ENCODE peak calls at places on chromosomes 2 and 18, in five cellular contexts. G is mesothelial cell of epicardium, U is NCI-H226, T is right atrium auricular region, Y is activated gamma-delta T cell treated with Interleukin-2 at 50 U/mL for 16 hours. V is an unnamed sample.

GRCh38 chr2:237863659-237864029 is 4.2 kb downstream of the RAMP1 start:
- DNase-seq in T (no peak), U (no peak), Y (no peak), G (no peak), V (no peak)

GRCh38 chr18:62781893-62782292 is 66.6 kb downstream of the PHLPP1 start:
- DNase-seq in G (no peak), U (peak; percentile 75), Y (no peak), T (no peak), V (no peak)

GRCh38 chr2:238640486-238640885 is 207.4 kb upstream of the TWIST2 start:
- DNase-seq in Y (no peak), G (no peak), U (no peak), T (peak; percentile 38), V (no peak)

GRCh38 chr18:47418746-47419145 is 167.3 kb upstream of the SKOR2 start:
- DNase-seq in Y (no peak), G (no peak), T (no peak), U (no peak), V (no peak)

GRCh38 chr2:189347540-189347939 is 93.7 kb upstream of the WDR75 start:
- DNase-seq in Y (no peak), U (peak; percentile 72), G (no peak), T (peak; percentile 71), V (no peak)

GRCh38 chr18:65091737-65092329 is 659.0 kb upstream of the CDH7 start:
- DNase-seq in U (no peak), Y (no peak), G (no peak), T (no peak), V (no peak)

GRCh38 chr2:151543898-151544297 is 134.2 kb downstream of the RIF1 start:
- DNase-seq in Y (no peak), G (no peak), T (no peak), U (no peak), V (no peak)

GRCh38 chr2:18924905-18925691 is 335.7 kb upstream of the NT5C1B start:
- DNase-seq in U (peak; percentile 47), T (no peak), Y (no peak), G (no peak), V (no peak)

GRCh38 chr2:70684846-70685622 is 83.0 kb downstream of the ADD2 start:
- DNase-seq in Y (no peak), U (no peak), G (no peak), T (no peak), V (no peak)

GRCh38 chr2:145411493-145411892 is 891.6 kb upstream of the ZEB2 start:
- DNase-seq in G (no peak), T (no peak), U (no peak), Y (no peak), V (no peak)

GRCh38 chr2:235170536-235171510 is 219.0 kb downstream of the SH3BP4 start:
- DNase-seq in T (no peak), U (peak; percentile 59), Y (no peak), G (no peak), V (no peak)

GRCh38 chr18:50631831-50632285 is 72.0 kb downstream of the MAPK4 start:
- DNase-seq in U (no peak), Y (no peak), T (no peak), G (no peak), V (no peak)

GRCh38 chr2:223759569-223760430 is 77.6 kb downstream of the AP1S3 start:
- DNase-seq in T (no peak), G (no peak), Y (no peak), U (peak; percentile 90), V (no peak)

GRCh38 chr2:164110518-164110917 is 374.7 kb upstream of the FIGN start:
- DNase-seq in U (no peak), T (no peak), Y (no peak), G (no peak), V (no peak)

GRCh38 chr2:106189764-106190468 is 4.2 kb downstream of the UXS1 start:
- DNase-seq in Y (no peak), T (no peak), U (no peak), G (no peak), V (no peak)

GRCh38 chr2:5696741-5697521 is 4.7 kb downstream of the SOX11 start:
- DNase-seq in T (no peak), U (no peak), Y (no peak), G (peak; percentile 70), V (no peak)

GRCh38 chr18:34738173-34738894 is 28.2 kb downstream of the DTNA start:
- DNase-seq in G (peak; percentile 41), T (no peak), U (no peak), Y (no peak), V (no peak)